ENCODE peak calls at places on chromosomes 16 and 17, in five cellular contexts. U is A549; I is psoas muscle; F is effector memory CD4-positive, alpha-beta T cell; G is right cardiac atrium. S is an unnamed sample.

GRCh38 chr17:2959371-2960130 is 103.9 kb downstream of the OR1D5 start:
- DNase-seq in I (no peak), G (no peak), U (no peak), F (no peak), S (no peak)

GRCh38 chr16:53091508-53092211 is 36.9 kb downstream of the CHD9 start:
- DNase-seq in I (peak; percentile 87), F (no peak), G (peak; percentile 89), U (no peak), S (peak; percentile 94)

GRCh38 chr17:36992701-36993100 is 43.9 kb downstream of the AATF start:
- DNase-seq in F (no peak), G (no peak), I (no peak), U (no peak), S (no peak)

GRCh38 chr16:10678655-10679054 is 16.1 kb downstream of the TEKT5 start:
- DNase-seq in U (no peak), I (no peak), F (no peak), G (no peak), S (no peak)

GRCh38 chr17:50394711-50395110 is 2.6 kb downstream of the LRRC59 start:
- DNase-seq in U (no peak), F (no peak), I (no peak), G (no peak), S (no peak)

GRCh38 chr17:69609495-69610315 is 195.2 kb downstream of the MAP2K6 start:
- DNase-seq in I (no peak), U (no peak), G (no peak), F (no peak), S (peak; percentile 17)

GRCh38 chr17:46143827-46144236 is 49.4 kb downstream of the KANSL1 start:
- DNase-seq in F (no peak), U (no peak), G (no peak), I (no peak), S (no peak)

GRCh38 chr16:65521685-65522338 is 399.9 kb upstream of the CDH11 start:
- DNase-seq in U (no peak), I (no peak), F (no peak), G (no peak), S (peak; percentile 51)

GRCh38 chr16:24069036-24069590 is 187.0 kb upstream of the CACNG3 start:
- DNase-seq in U (no peak), I (no peak), F (no peak), G (no peak), S (no peak)

GRCh38 chr16:59878479-59878878 is 1144.4 kb upstream of the GOT2 start:
- DNase-seq in I (no peak), U (peak; percentile 70), G (no peak), F (no peak), S (peak; percentile 16)

GRCh38 chr16:84084570-84085270 is 32.0 kb downstream of the MBTPS1 start:
- DNase-seq in G (peak; percentile 78), I (peak; percentile 72), U (peak; percentile 89), F (peak; percentile 41), S (peak; percentile 78)

GRCh38 chr16:16148755-16149154 is 74.5 kb downstream of the ABCC6 start:
- DNase-seq in G (no peak), I (no peak), F (no peak), U (no peak), S (no peak)

GRCh38 chr16:21083729-21084268 is 66.8 kb downstream of the DNAH3 start:
- DNase-seq in G (peak; percentile 86), I (peak; percentile 79), F (no peak), U (peak; percentile 25), S (peak; percentile 78)

GRCh38 chr16:25126820-25127232 is 15.3 kb downstream of the LCMT1 start:
- DNase-seq in U (peak; percentile 60), F (no peak), I (no peak), G (no peak), S (peak; percentile 84)

GRCh38 chr16:20285993-20286499 is 41.3 kb downstream of the GP2 start:
- DNase-seq in I (no peak), U (no peak), G (no peak), F (no peak), S (no peak)

GRCh38 chr16:73124097-73124652 is 76.2 kb upstream of the ZFHX3 start:
- DNase-seq in F (no peak), I (no peak), G (no peak), U (no peak), S (no peak)

GRCh38 chr17:77439382-77440013 is 298.7 kb downstream of the SEC14L1 start:
- DNase-seq in U (no peak), I (no peak), F (no peak), G (peak; percentile 69), S (no peak)

GRCh38 chr17:50842506-50843149 is 7.2 kb downstream of the WFIKKN2 start:
- DNase-seq in I (no peak), F (no peak), G (no peak), U (no peak), S (no peak)

GRCh38 chr17:55654821-55655220 is 67.8 kb downstream of the TMEM100 start:
- DNase-seq in G (no peak), U (no peak), I (no peak), F (no peak), S (no peak)

GRCh38 chr16:4723071-4723767 is 10.9 kb downstream of the ANKS3 start:
- DNase-seq in U (no peak), G (no peak), I (peak; percentile 8), F (no peak), S (no peak)

GRCh38 chr16:70418274-70418992 is 20.5 kb downstream of the ST3GAL2 start:
- DNase-seq in I (no peak), F (no peak), U (no peak), G (no peak), S (peak; percentile 45)

GRCh38 chr16:57268804-57269800 is 15.4 kb downstream of the PLLP start:
- DNase-seq in G (peak; percentile 89), U (no peak), F (no peak), I (peak; percentile 30), S (peak; percentile 88)

GRCh38 chr17:42809250-42809649 is 10.6 kb downstream of the CNTD1 start:
- DNase-seq in G (no peak), F (no peak), I (peak; percentile 72), U (peak; percentile 49), S (peak; percentile 85)

GRCh38 chr16:82146957-82147356 is 23.1 kb downstream of the MPHOSPH6 start:
- DNase-seq in U (no peak), F (no peak), G (no peak), I (no peak), S (no peak)

GRCh38 chr16:69490707-69491324 is 66.4 kb downstream of the CYB5B start:
- DNase-seq in I (no peak), G (peak; percentile 54), U (no peak), F (no peak), S (no peak)

GRCh38 chr16:28609631-28610594 is at the start of gene SULT1A1:
- DNase-seq in I (peak; percentile 79), G (peak; percentile 84), U (no peak), F (no peak), S (peak; percentile 76)

GRCh38 chr17:27855454-27855853 is 37.7 kb downstream of the LYRM9 start:
- DNase-seq in F (no peak), G (no peak), I (no peak), U (no peak), S (no peak)

DNA sequence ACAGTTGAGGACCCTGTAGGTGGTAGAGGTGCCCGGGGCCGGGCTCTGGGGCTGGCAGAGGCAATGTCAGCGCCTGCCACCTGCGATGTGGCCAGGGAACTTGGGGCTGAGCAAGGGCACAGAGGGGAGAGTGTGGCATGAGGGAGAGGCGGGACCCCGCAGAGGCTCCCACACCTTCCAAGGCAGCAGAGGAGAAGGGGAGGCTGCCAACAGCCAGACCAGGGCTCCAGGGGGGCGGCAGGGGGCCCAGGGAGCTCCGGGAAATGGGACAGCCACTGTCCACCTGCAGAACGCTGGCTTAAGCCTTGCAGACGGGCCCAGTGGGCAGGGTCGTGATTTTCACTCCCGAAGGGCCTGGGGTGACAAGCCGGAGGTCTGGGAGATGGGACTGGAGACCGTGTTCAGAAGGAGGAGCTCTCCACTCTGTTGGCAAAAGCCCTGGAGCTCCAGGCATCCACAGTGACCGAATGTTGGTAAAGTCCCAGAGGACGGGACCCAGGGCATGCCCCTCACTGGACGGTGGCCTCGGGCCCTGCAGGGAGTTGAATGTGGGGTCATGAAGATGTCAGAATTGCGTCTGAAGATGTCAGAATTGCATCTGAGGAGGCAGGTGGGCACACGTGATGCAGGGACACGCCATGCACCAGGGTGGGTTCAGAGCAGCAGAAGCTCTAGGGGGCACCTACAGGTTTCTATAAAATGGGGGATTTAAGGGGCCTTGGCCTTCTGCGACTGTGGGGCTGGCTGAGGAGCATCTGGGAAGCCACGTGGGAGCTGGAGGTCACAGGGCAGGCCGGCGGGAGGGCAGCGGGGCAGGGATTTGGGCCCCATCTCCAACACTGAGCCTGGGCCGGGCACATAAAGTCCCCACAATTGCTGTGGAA is 18.6 kb downstream of the CD7 start:
- DNase-seq in F (no peak), G (peak; percentile 61), U (no peak), I (no peak), S (no peak)
- H3K4me1 ChIP-seq in F (peaks cover 71% of the 10 kb centered on the region), G (no peaks in the 10 kb centered on the region), U (peaks cover 74% of the 10 kb centered on the region), I (peaks cover 33% of the 10 kb centered on the region), S (peaks cover 2% of the 10 kb centered on the region)

GRCh38 chr16:87438611-87438985 is 46.5 kb downstream of the MAP1LC3B start:
- DNase-seq in F (no peak), I (peak; percentile 8), U (no peak), G (peak; percentile 27), S (no peak)
- H3K27ac ChIP-seq in F (no peak overlapping the region), I (no peak overlapping the region), U (no peak overlapping the region), G (no peak overlapping the region), S (no peak overlapping the region)

DNA sequence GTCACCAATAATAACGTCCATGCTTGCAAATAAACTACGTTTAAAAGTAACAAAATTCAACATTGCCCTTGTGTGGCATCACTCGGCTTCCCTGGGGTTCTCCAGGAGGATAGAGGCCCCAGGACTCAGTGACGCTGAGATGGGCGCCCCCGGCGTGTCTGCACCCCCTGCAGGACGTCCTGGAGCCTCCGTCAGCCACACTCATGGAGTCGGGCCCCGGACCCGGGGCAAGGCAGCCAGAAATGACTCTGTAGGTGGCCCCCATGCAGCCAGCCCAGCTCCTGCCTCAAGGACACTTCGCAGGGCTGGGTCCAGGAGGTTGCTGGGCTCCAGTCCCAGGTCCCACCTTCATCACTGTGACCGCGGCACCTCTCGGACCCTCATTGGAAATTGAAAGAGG is 16.6 kb upstream of the ACSF3 start:
- DNase-seq in U (no peak), I (no peak), G (no peak), F (no peak), S (no peak)
- H3K9me3 ChIP-seq in U (peaks cover 12% of the 10 kb centered on the region), I (no peaks in the 10 kb centered on the region), G (no peaks in the 10 kb centered on the region), F (no peaks in the 10 kb centered on the region), S (no peaks in the 10 kb centered on the region)

GRCh38 chr16:3101018-3101840 is 2.1 kb upstream of the ZSCAN10 start:
- DNase-seq in F (no peak), G (peak; percentile 42), U (peak; percentile 59), I (peak; percentile 30), S (peak; percentile 42)

GRCh38 chr16:3099732-3100499 is 822 bp upstream of the ZSCAN10 start:
- DNase-seq in I (peak; percentile 94), F (peak; percentile 81), G (peak; percentile 97), U (peak; percentile 80), S (peak; percentile 93)

GRCh38 chr16:3099395-3099731 is 269 bp upstream of the ZSCAN10 start:
- DNase-seq in I (no peak), U (no peak), F (no peak), G (no peak), S (no peak)

GRCh38 chr16:3098459-3099394 is at the start of gene ZSCAN10:
- DNase-seq in U (no peak), G (peak; percentile 58), F (no peak), I (peak; percentile 48), S (no peak)

GRCh38 chr16:3101841-3102470 is 2.9 kb upstream of the ZSCAN10 start:
- DNase-seq in U (no peak), I (peak; percentile 36), G (peak; percentile 69), F (no peak), S (no peak)
- H3K4me1 ChIP-seq in U (peaks cover 7% of the 10 kb centered on the region), I (peaks cover 17% of the 10 kb centered on the region), G (peaks cover 10% of the 10 kb centered on the region), F (peaks cover 31% of the 10 kb centered on the region), S (peaks cover 5% of the 10 kb centered on the region)

S was measured in cardiac muscle cell.